ENCODE peak calls at places on chromosomes 2 and 18, in six cellular contexts. K, H, O, R, M and I are unnamed samples.

GRCh38 chr18:47979611-47980200 is 49.2 kb upstream of the SMAD2 start:
- DNase-seq in K (no peak), H (no peak), O (no peak), R (no peak), M (no peak), I (no peak)

GRCh38 chr18:62335494-62335893 is 10.4 kb downstream of the TNFRSF11A start:
- DNase-seq in K (no peak), H (no peak), O (no peak), R (no peak), M (no peak), I (no peak)

GRCh38 chr2:65309699-65310098 is 82.1 kb downstream of the ACTR2 start:
- DNase-seq in K (no peak), H (no peak), O (no peak), R (no peak), M (no peak), I (no peak)

GRCh38 chr2:63555931-63556330 is 32.3 kb downstream of the WDPCP start:
- DNase-seq in K (no peak), H (no peak), O (no peak), R (no peak), M (no peak), I (no peak)

GRCh38 chr2:134462791-134463725 is 209.2 kb downstream of the MGAT5 start:
- DNase-seq in K (peak; percentile 43), H (no peak), O (no peak), R (no peak), M (no peak), I (no peak)

GRCh38 chr2:240567872-240568677 is at the start of gene RNPEPL1:
- DNase-seq in K (no peak), H (peak; percentile 54), O (peak; percentile 76), R (peak; percentile 40), M (peak; percentile 19), I (peak; percentile 69)

GRCh38 chr2:241417626-241418025 is 61.5 kb downstream of the FARP2 start:
- DNase-seq in K (no peak), H (no peak), O (no peak), R (no peak), M (no peak), I (no peak)

GRCh38 chr2:207879536-207879935 is 109.8 kb upstream of the FZD5 start:
- DNase-seq in K (no peak), H (no peak), O (no peak), R (no peak), M (no peak), I (no peak)

GRCh38 chr2:177302552-177302951 is 38.0 kb upstream of the NFE2L2 start:
- DNase-seq in K (no peak), H (no peak), O (no peak), R (no peak), M (no peak), I (no peak)

GRCh38 chr2:166314022-166314759 is 61.6 kb downstream of the SCN9A start:
- DNase-seq in K (no peak), H (no peak), O (no peak), R (no peak), M (no peak), I (no peak)

GRCh38 chr18:55018602-55019001 is 59.3 kb upstream of the CCDC68 start:
- DNase-seq in K (no peak), H (no peak), O (no peak), R (no peak), M (no peak), I (no peak)

GRCh38 chr2:217756375-217757107 is 246.3 kb downstream of the TNS1 start:
- DNase-seq in K (no peak), H (peak; percentile 63), O (peak; percentile 94), R (peak; percentile 93), M (peak; percentile 39), I (peak; percentile 96)

GRCh38 chr2:127051116-127051779 is 55.7 kb downstream of the BIN1 start:
- DNase-seq in K (peak; percentile 69), H (peak; percentile 14), O (no peak), R (peak; percentile 17), M (peak; percentile 85), I (no peak)
- TF ChIP-seq CTCF in K (no peak), H (no peak), O (no peak), R (no peak), M (peak; percentile 42), I (no peak)

GRCh38 chr2:102253753-102254150 is 57.6 kb upstream of the IL1RL1 start:
- DNase-seq in K (no peak), H (no peak), O (no peak), R (no peak), M (no peak), I (no peak)
- TF ChIP-seq CTCF in K (no peak), H (peak; percentile 15), O (no peak), R (no peak), M (peak; percentile 29), I (no peak)

DNA sequence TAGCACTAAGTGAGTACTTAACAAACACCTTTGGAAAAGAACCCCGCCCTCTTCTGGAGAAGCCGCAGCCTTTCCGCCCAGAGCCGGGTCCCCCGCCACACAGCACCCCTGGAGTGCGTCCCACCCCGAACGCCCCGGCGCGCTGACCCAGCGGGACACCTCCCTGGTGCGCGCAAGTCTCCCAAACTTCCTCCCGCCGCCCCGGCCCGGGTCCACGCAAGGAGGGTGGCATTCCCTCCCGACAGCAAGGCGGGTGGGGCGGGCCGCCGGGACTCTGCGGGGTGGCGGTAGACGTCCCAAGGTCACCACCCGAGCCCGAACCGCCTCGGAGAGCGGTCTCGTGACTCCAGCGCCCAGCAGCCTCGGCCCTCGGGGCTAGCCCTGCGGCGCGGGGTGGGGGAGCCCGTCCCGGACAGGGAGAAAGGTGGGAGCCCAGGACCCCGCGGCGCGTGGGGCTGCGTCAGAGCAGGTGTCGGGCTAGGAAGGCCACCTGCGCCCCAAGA is 598 bp downstream of the CCDC93 start:
- DNase-seq in K (peak; percentile 80), H (peak; percentile 54), O (peak; percentile 47), R (peak; percentile 47), M (peak; percentile 41), I (peak; percentile 67)
- TF ChIP-seq CTCF in K (no peak), H (peak; percentile 19), O (peak; percentile 26), R (no peak), M (peak; percentile 20), I (no peak)

GRCh38 chr2:219252084-219252483 is 959 bp upstream of the TUBA4B start:
- DNase-seq in K (no peak), H (no peak), O (no peak), R (no peak), M (peak; percentile 65), I (no peak)
- TF ChIP-seq CTCF in K (no peak), H (no peak), O (no peak), R (no peak), M (no peak), I (no peak)

GRCh38 chr2:153770359-153770991 is 101.2 kb upstream of the GALNT13 start:
- DNase-seq in K (no peak), H (no peak), O (peak; percentile 22), R (no peak), M (no peak), I (no peak)
- TF ChIP-seq CTCF in K (no peak), H (no peak), O (peak; percentile 62), R (peak; percentile 46), M (no peak), I (no peak)

DNA sequence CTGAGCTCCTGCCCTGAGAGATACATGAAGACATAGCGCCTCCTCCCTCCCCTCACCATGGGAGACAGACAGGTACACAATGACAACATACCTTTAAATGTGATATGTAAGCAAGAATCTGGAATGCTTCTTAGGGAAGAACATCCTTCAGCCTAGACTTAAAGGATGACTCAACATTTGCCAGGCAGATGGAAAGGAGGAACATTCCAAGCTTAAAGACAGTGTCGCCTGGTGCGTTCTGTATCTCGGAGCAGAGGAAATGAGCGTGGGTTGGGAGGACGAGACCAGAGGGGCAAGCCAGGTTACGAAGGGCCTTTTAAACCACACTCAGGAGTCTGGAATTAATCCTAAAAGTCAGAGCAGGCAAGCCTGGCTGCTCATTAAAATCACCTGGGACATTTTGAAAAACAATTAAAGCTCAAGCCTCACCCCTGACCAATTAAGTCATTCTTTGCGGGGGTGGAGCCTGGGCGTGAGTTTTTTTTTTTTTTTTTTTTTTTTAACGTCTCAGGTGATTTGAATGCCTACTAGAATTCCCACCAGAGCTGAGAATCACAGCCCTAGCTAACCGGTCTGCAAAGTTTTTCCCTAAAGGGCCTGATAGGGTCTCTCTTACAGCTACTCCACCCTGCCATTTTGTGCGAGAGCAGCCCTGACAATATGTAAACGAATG is 131.2 kb upstream of the SEC11C start:
- DNase-seq in K (no peak), H (no peak), O (no peak), R (no peak), M (no peak), I (no peak)
- TF ChIP-seq CTCF in K (no peak), H (no peak), O (no peak), R (no peak), M (no peak), I (no peak)